ENCODE peak calls at places on chromosomes 1 and 21, in seven cellular contexts. F is nephron progenitor cell; N is AG10803; K is CD4-positive, alpha-beta T cell; R is IMR-90; V is testis; M is A549. D is an unnamed sample.
A peak's percentile ranks its signal among the peaks of the same experiment; 100 is the strongest.

GRCh38 chr1:22104074-22104473 is 38.8 kb downstream of the WNT4 start:
- DNase-seq in F (no peak), N (no peak), R (no peak), M (no peak), K (no peak), V (no peak), D (no peak)

GRCh38 chr1:159941139-159941866 is 4.1 kb downstream of the IGSF9 start:
- DNase-seq in F (peak; percentile 34), K (no peak), R (no peak), V (no peak), M (no peak), N (no peak), D (no peak)

GRCh38 chr1:86948212-86948611 is 33.8 kb downstream of the HS2ST1 start:
- DNase-seq in M (no peak), F (no peak), V (peak; percentile 46), K (no peak), R (peak; percentile 45), N (no peak), D (no peak)

GRCh38 chr1:225754940-225755635 is 22.5 kb upstream of the SRP9 start:
- DNase-seq in V (no peak), M (no peak), N (peak; percentile 96), K (no peak), F (no peak), R (peak; percentile 92), D (no peak)

GRCh38 chr1:221392453-221392852 is 349.4 kb downstream of the DUSP10 start:
- DNase-seq in R (peak; percentile 86), M (no peak), F (no peak), K (no peak), V (no peak), N (peak; percentile 97), D (no peak)

GRCh38 chr1:117622726-117623125 is 16.9 kb downstream of the TENT5C start:
- DNase-seq in R (no peak), V (no peak), M (no peak), N (no peak), K (no peak), F (no peak), D (no peak)

GRCh38 chr1:104648269-104648691 is 898.6 kb downstream of the AMY1C start:
- DNase-seq in V (no peak), N (no peak), R (no peak), M (peak; percentile 12), F (no peak), K (no peak), D (no peak)

GRCh38 chr1:209029737-209030136 is 553.8 kb upstream of the CAMK1G start:
- DNase-seq in V (no peak), F (no peak), K (no peak), R (no peak), M (no peak), N (no peak), D (no peak)

GRCh38 chr1:15610167-15610566 is 7.1 kb upstream of the DDI2 start:
- DNase-seq in R (no peak), M (no peak), V (no peak), N (no peak), F (no peak), K (no peak), D (no peak)

GRCh38 chr1:218485241-218485928 is 140.2 kb downstream of the TGFB2 start:
- DNase-seq in F (no peak), V (no peak), K (no peak), M (peak; percentile 28), N (no peak), R (peak; percentile 49), D (no peak)

GRCh38 chr1:174194451-174194850 is 35.1 kb downstream of the RABGAP1L start:
- DNase-seq in V (no peak), K (no peak), M (no peak), N (no peak), F (no peak), R (no peak), D (no peak)

GRCh38 chr1:39270368-39270767 is 65.9 kb downstream of the MACF1 start:
- DNase-seq in M (no peak), V (no peak), F (no peak), K (no peak), R (no peak), N (no peak), D (no peak)

GRCh38 chr1:201038537-201038936 is 15.0 kb upstream of the KIF21B start:
- DNase-seq in N (no peak), K (no peak), M (no peak), V (no peak), F (no peak), R (no peak), D (no peak)

GRCh38 chr1:248686815-248687214 is 15.8 kb downstream of the OR14I1 start:
- DNase-seq in V (peak; percentile 70), F (no peak), N (no peak), K (no peak), R (no peak), M (peak; percentile 13), D (no peak)

GRCh38 chr1:87291107-87291506 is 37.6 kb upstream of the LMO4 start:
- DNase-seq in M (no peak), R (peak; percentile 45), N (peak; percentile 90), V (no peak), K (no peak), F (no peak), D (no peak)

GRCh38 chr1:28751315-28752056 is 14.7 kb downstream of the YTHDF2 start:
- DNase-seq in K (no peak), R (peak; percentile 79), M (no peak), V (no peak), N (peak; percentile 71), F (no peak), D (no peak)

GRCh38 chr1:20711285-20712209 is 6.3 kb downstream of the KIF17 start:
- DNase-seq in N (no peak), R (no peak), F (peak; percentile 53), M (no peak), K (no peak), V (no peak), D (no peak)

GRCh38 chr21:25421327-25422028 is 185.8 kb downstream of the MRPL39 start:
- DNase-seq in R (peak; percentile 68), M (peak; percentile 14), N (peak; percentile 33), V (peak; percentile 49), K (peak; percentile 39), F (peak; percentile 20), D (no peak)

GRCh38 chr1:1000357-1001056 is 610 bp upstream of the HES4 start:
- DNase-seq in K (peak; percentile 64), V (peak; percentile 70), M (peak; percentile 95), N (peak; percentile 80), F (peak; percentile 82), R (peak; percentile 89), D (no peak)

GRCh38 chr1:199691540-199691939 is 336.0 kb upstream of the NR5A2 start:
- DNase-seq in M (peak; percentile 48), F (no peak), V (no peak), N (peak; percentile 89), K (no peak), R (peak; percentile 82), D (no peak)

GRCh38 chr1:179825798-179826460 is 51.7 kb downstream of the TOR1AIP2 start:
- DNase-seq in N (no peak), M (no peak), K (no peak), F (no peak), V (no peak), R (no peak), D (no peak)

GRCh38 chr1:223143760-223144248 is 756 bp upstream of the TLR5 start:
- DNase-seq in K (peak; percentile 58), F (no peak), M (no peak), V (peak; percentile 32), R (no peak), N (no peak), D (no peak)

GRCh38 chr1:37038079-37038702 is 3.9 kb upstream of the GRIK3 start:
- DNase-seq in F (peak; percentile 75), V (peak; percentile 80), K (no peak), N (peak; percentile 1), M (peak; percentile 48), R (no peak), D (no peak)

DNA sequence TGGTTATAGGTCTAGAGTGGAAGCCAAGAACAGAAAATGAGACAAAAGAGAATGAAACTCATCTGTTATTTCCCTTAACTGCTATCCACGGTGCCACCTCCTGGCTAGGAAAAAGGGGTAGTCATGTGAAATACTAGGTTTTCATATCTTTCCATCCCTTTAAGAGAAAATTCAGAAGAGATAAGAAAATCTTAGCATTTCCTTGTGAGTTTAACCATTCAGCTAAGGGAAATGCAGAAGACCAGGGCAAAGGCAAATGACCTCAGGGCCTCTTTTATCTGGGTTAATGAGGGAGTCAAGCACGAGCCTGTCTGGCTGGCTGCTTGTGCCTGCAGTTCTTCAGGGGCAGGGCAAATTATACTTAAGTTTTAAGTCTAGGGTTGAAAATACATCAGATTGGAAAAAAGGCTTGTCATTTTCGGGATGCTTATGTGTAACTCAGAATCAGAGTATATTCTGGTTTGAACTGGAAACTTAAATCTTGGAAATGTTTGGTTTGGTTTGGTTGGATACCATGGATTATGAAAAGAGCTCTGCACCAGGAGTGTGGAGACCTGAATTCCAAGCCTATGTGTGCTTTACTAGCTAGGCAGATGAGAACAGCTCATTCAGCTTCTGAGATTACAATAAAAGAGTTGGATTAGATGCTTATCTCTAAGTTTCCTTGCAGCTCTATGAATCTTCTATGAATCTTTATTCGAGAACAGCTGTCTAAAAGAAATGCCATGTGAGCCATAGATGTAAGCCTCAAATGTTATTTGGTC is 19.9 kb downstream of the NIBAN1 start:
- DNase-seq in N (no peak), F (no peak), V (peak; percentile 21), M (no peak), R (no peak), K (no peak), D (no peak)
- TF ChIP-seq CTCF in N (no peak), F (no peak), V (no peak), M (no peak), R (peak; percentile 21), K (no peak), D (no peak)

DNA sequence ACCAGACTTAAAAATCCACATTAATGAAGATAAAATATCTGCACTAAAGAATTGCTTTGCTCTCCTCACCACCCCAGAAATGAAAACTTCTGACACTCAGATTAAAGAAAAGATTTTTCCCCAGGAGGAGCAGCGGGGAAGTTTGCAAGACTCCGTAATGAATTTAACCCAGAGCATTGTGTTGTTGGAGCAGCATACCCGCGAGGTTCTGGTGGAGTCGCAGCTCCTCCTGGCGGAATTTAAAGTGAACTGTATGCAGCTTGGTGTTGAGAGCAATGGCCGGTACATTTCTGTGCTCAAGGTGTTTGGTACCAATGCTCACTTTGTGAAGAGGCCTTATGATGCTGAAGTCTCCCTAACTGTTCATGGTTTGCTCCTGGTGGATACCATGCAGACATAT is 46.4 kb downstream of the VPS13D start:
- DNase-seq in R (peak; percentile 51), M (peak; percentile 66), K (no peak), F (peak; percentile 50), N (peak; percentile 53), V (peak; percentile 25), D (no peak)
- TF ChIP-seq CTCF in R (peak; percentile 54), M (peak; percentile 35), K (no peak), F (peak; percentile 71), N (peak; percentile 61), V (peak; percentile 28), D (peak; percentile 63)

DNA sequence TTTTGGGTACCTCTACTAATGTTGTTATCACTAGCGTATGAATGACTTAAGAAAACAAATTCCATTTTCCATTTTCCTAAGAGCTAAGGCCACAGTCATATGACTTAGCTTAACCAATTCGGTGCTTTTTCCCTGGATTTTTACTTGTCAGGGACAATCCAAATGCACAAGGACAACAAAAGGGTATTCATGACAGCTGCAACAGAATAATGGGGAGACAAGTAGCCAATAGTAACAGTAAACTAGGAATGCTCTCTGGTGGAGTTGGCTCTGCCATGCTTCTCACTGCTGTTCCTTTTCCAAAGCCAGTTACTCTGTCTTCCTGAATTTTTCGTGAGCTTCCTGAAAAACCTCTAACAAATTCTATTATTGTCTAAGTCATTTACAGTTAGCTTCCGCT is 52.9 kb downstream of the LRRIQ3 start:
- DNase-seq in N (no peak), F (no peak), V (no peak), R (no peak), M (no peak), K (no peak), D (no peak)
- TF ChIP-seq CTCF in N (no peak), F (no peak), V (no peak), R (no peak), M (no peak), K (no peak), D (no peak)

GRCh38 chr1:204692320-204692851 is 6.8 kb upstream of the LRRN2 start:
- DNase-seq in V (no peak), F (no peak), R (no peak), N (no peak), M (peak; percentile 27), K (no peak), D (no peak)
- TF ChIP-seq CTCF in V (no peak), F (no peak), R (no peak), N (no peak), M (peak; percentile 26), K (no peak), D (peak; percentile 24)